ENCODE peak calls at places on chromosomes 4 and X, in seven cellular contexts. G, B, C, F, W, D and Y are unnamed samples.

GRCh38 chr4:25299476-25300203 is 12.9 kb upstream of the ZCCHC4 start:
- DNase-seq in G (no peak), C (no peak), D (no peak), W (no peak), B (no peak), F (peak), Y (no peak)

GRCh38 chr4:147984065-147984777 is 252.3 kb downstream of the ARHGAP10 start:
- DNase-seq in F (peak), D (no peak), C (peak), W (peak), B (peak), G (peak), Y (no peak)

GRCh38 chr4:186792994-186793393 is 69.3 kb upstream of the FAT1 start:
- DNase-seq in B (no peak), G (no peak), F (no peak), C (no peak), W (no peak), D (no peak), Y (no peak)

GRCh38 chr4:138182838-138183426 is 59.2 kb downstream of the SLC7A11 start:
- DNase-seq in B (peak), W (peak), G (no peak), D (no peak), F (peak), C (peak), Y (no peak)

GRCh38 chrX:103780701-103781402 is 4.2 kb downstream of the PLP1 start:
- DNase-seq in G (no peak), C (no peak), D (no peak), W (no peak), F (no peak), B (no peak), Y (no peak)

GRCh38 chrX:131821945-131822622 is 201.0 kb upstream of the STK26 start:
- DNase-seq in W (no peak), C (no peak), D (peak), G (no peak), F (no peak), B (no peak), Y (peak)

GRCh38 chrX:76550016-76550415 is 122.5 kb downstream of the MAGEE1 start:
- DNase-seq in F (no peak), W (no peak), D (no peak), B (no peak), G (no peak), C (no peak), Y (no peak)

GRCh38 chr4:152640058-152640921 is 39.5 kb downstream of the TMEM154 start:
- DNase-seq in D (no peak), G (no peak), C (peak), W (peak), F (no peak), B (no peak), Y (no peak)

GRCh38 chr4:47837582-47838294 is at the start of gene CORIN:
- DNase-seq in C (no peak), F (no peak), G (no peak), D (no peak), B (no peak), W (no peak), Y (no peak)

GRCh38 chrX:87337267-87337666 is 180.3 kb upstream of the KLHL4 start:
- DNase-seq in W (no peak), F (no peak), C (no peak), D (no peak), B (no peak), G (no peak), Y (no peak)

GRCh38 chr4:8592366-8593267 is at the start of gene CPZ:
- DNase-seq in G (no peak), F (peak), C (peak), W (no peak), B (no peak), D (no peak), Y (no peak)
- TF ChIP-seq EZH2 in G (no peak), F (no peak), C (no peak), W (peak), B (no peak), D (no peak), Y (no peak)

DNA sequence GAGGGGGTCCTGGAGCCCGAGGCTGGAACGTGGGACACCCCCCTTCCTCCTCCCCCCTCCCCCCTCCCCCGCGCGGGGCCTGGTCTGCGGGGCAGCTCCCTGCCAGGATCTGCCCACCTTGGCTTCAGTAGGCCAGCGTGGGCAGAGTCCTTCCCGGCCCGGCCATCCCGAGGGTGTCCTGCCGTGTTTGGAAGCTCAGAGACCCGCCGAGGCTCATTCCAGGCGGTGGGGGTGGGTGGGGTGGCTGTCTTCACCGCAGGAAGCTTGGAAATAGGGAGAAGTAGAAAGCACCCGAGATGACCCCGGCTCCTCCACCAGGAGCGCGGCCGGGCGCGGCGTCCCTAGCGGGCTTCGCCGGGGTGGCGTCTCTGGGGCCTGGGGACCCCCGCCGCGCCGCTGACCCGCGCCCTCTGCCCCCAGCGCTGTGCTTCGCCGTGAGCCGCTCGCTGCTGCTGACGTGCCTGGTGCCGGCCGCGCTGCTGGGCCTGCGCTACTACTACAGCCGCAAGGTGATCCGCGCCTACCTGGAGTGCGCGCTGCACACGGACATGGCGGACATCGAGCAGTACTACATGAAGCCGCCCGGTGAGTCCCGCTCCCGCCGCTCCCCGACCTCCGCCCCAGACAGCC is 1.6 kb downstream of the NAT8L start:
- DNase-seq in W (no peak), C (no peak), B (no peak), G (peak), F (no peak), D (no peak), Y (no peak)
- H3K9ac ChIP-seq in W (no peak), C (no peak), B (peak), G (no peak), F (no peak), D (no peak), Y (no peak)

DNA sequence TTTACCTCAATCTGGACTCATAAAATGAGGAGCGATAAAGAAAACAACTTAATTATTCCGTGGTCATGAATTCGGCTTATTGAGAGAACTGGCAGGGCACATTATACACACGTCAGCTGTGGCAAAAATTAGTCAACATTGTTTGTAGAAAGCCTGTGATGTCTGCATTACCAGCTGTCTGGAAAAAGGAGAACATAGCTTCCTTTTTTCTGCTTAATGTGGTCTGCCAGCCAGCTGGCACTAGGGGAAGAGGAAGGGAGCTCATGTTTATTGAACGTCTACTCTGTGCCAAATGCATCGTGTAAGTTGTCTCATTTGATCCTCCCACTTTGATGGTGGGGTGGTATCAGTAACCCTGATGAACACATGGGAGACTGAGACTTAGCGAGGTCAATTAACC is 367.6 kb downstream of the ARHGAP24 start:
- DNase-seq in D (no peak), F (no peak), G (no peak), W (peak), C (no peak), B (no peak), Y (no peak)
- TF ChIP-seq POLR2AphosphoS5 in D (no peak), F (no peak), G (no peak), W (no peak), C (no peak), B (no peak), Y (no peak)

GRCh38 chrX:17655232-17656034 is 81.9 kb upstream of the SCML1 start:
- DNase-seq in C (no peak), B (no peak), W (peak), D (no peak), G (no peak), F (no peak), Y (no peak)
- TF ChIP-seq EZH2 in C (no peak), B (no peak), W (no peak), D (no peak), G (no peak), F (no peak), Y (no peak)

GRCh38 chr4:107755841-107756356 is 35.9 kb upstream of the PAPSS1 start:
- DNase-seq in B (no peak), G (no peak), W (no peak), F (peak), D (no peak), C (no peak), Y (no peak)
- H3K9ac ChIP-seq in B (no peak), G (no peak), W (no peak), F (no peak), D (no peak), C (no peak), Y (no peak)